ENCODE peak calls at places on chromosomes 7 and 10, in four cellular contexts. L, M, B and K are unnamed samples.

GRCh38 chr7:24817339-24817738 is 60.1 kb upstream of the GSDME start:
- DNase-seq in L (no peak), M (no peak), B (no peak), K (no peak)

GRCh38 chr10:18097524-18097923 is 42.7 kb upstream of the CACNB2 start:
- DNase-seq in L (no peak), M (no peak), B (no peak), K (no peak)

GRCh38 chr10:117553171-117553814 is 10.7 kb downstream of the EMX2 start:
- DNase-seq in L (no peak), M (no peak), B (no peak), K (no peak)

GRCh38 chr7:137325927-137326326 is 17.6 kb downstream of the PTN start:
- DNase-seq in L (no peak), M (no peak), B (no peak), K (no peak)

GRCh38 chr10:24545585-24545984 is 178.1 kb downstream of the ARHGAP21 start:
- DNase-seq in L (no peak), M (no peak), B (no peak), K (no peak)

GRCh38 chr10:125091891-125092290 is 68.5 kb downstream of the CTBP2 start:
- DNase-seq in L (no peak), M (no peak), B (no peak), K (no peak)

GRCh38 chr10:60666221-60666620 is 112.1 kb upstream of the CDK1 start:
- DNase-seq in L (no peak), M (no peak), B (no peak), K (no peak)

GRCh38 chr10:4532467-4532866 is 293.5 kb upstream of the AKR1E2 start:
- DNase-seq in L (no peak), M (no peak), B (no peak), K (no peak)

GRCh38 chr10:78544447-78545085 is 510.9 kb downstream of the RPS24 start:
- DNase-seq in L (no peak), M (no peak), B (no peak), K (no peak)

GRCh38 chr10:77989081-77989724 is 40.1 kb downstream of the POLR3A start:
- DNase-seq in L (no peak), M (no peak), B (no peak), K (no peak)

GRCh38 chr7:25891591-25891990 is 260.4 kb upstream of the NFE2L3 start:
- DNase-seq in L (no peak), M (no peak), B (no peak), K (no peak)

GRCh38 chr7:84949501-84949900 is 237.4 kb downstream of the SEMA3D start:
- DNase-seq in L (no peak), M (no peak), B (no peak), K (no peak)

GRCh38 chr7:23544913-23545354 is 13.2 kb upstream of the TRA2A start:
- DNase-seq in L (no peak), M (peak), B (no peak), K (no peak)

GRCh38 chr10:132762267-132762666 is 23.7 kb downstream of the NKX6-2 start:
- DNase-seq in L (no peak), M (no peak), B (no peak), K (no peak)

GRCh38 chr7:15600298-15600697 is 38.5 kb upstream of the AGMO start:
- DNase-seq in L (no peak), M (no peak), B (no peak), K (no peak)

GRCh38 chr10:133245439-133246235 is 8.0 kb downstream of the VENTX start:
- DNase-seq in L (no peak), M (peak), B (no peak), K (no peak)

GRCh38 chr7:38017320-38017719 is 96.9 kb downstream of the EPDR1 start:
- DNase-seq in L (no peak), M (no peak), B (no peak), K (no peak)

GRCh38 chr10:73644015-73644743 is 2.9 kb upstream of the MYOZ1 start:
- DNase-seq in L (peak), M (peak), B (peak), K (peak)

GRCh38 chr10:69224862-69225657 is 4.9 kb downstream of the HKDC1 start:
- DNase-seq in L (no peak), M (no peak), B (peak), K (no peak)

GRCh38 chr10:129761981-129762956 is 201.8 kb downstream of the EBF3 start:
- DNase-seq in L (no peak), M (no peak), B (no peak), K (no peak)

GRCh38 chr7:101722247-101722646 is 93.2 kb upstream of the MYL10 start:
- DNase-seq in L (no peak), M (no peak), B (no peak), K (no peak)

GRCh38 chr7:50727072-50727471 is 55.6 kb downstream of the GRB10 start:
- DNase-seq in L (no peak), M (no peak), B (no peak), K (no peak)

GRCh38 chr10:24979685-24980084 is 27.3 kb upstream of the PRTFDC1 start:
- DNase-seq in L (no peak), M (no peak), B (no peak), K (no peak)

GRCh38 chr7:131305152-131305551 is 22.5 kb upstream of the MKLN1 start:
- DNase-seq in L (no peak), M (no peak), B (no peak), K (no peak)

GRCh38 chr7:1226155-1226901 is 6.3 kb upstream of the UNCX start:
- DNase-seq in L (no peak), M (no peak), B (no peak), K (no peak)

GRCh38 chr7:64874562-64875250 is 28.4 kb upstream of the ZNF273 start:
- DNase-seq in L (no peak), M (no peak), B (peak), K (no peak)

GRCh38 chr10:75643405-75643804 is 212.0 kb downstream of the LRMDA start:
- DNase-seq in L (no peak), M (no peak), B (peak), K (no peak)

GRCh38 chr10:75640381-75640780 is 209.0 kb downstream of the LRMDA start:
- DNase-seq in L (no peak), M (no peak), B (no peak), K (no peak)

GRCh38 chr10:75639726-75640125 is 208.3 kb downstream of the LRMDA start:
- DNase-seq in L (no peak), M (no peak), B (no peak), K (no peak)

GRCh38 chr10:75638752-75639151 is 207.3 kb downstream of the LRMDA start:
- DNase-seq in L (no peak), M (no peak), B (no peak), K (no peak)

GRCh38 chr10:75640803-75641202 is 209.4 kb downstream of the LRMDA start:
- DNase-seq in L (no peak), M (no peak), B (no peak), K (no peak)
- H3K27ac ChIP-seq in L (no peak), M (no peak), B (no peak), K (no peak)

DNA sequence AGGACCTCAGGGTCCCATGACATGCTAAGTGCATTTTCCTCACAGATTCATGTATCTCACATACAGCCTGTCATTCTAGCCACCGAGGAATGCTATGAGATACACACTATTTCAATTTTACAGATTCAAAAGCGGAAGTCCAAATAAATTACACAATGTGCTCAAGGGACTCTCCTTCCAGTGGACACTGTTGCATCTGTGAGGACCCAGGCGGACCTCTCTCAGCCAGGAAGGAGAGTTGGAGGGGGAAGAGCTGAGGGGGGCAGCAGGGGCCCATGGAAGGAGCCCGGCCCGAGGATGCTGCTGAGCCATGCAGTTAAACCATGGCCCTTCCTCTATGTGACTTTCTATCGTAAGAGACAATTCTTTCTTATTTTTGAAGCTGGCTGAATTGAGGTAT is 93.6 kb downstream of the VOPP1 start:
- DNase-seq in L (no peak), M (no peak), B (no peak), K (no peak)
- H3K27ac ChIP-seq in L (no peak), M (no peak), B (no peak), K (no peak)

DNA sequence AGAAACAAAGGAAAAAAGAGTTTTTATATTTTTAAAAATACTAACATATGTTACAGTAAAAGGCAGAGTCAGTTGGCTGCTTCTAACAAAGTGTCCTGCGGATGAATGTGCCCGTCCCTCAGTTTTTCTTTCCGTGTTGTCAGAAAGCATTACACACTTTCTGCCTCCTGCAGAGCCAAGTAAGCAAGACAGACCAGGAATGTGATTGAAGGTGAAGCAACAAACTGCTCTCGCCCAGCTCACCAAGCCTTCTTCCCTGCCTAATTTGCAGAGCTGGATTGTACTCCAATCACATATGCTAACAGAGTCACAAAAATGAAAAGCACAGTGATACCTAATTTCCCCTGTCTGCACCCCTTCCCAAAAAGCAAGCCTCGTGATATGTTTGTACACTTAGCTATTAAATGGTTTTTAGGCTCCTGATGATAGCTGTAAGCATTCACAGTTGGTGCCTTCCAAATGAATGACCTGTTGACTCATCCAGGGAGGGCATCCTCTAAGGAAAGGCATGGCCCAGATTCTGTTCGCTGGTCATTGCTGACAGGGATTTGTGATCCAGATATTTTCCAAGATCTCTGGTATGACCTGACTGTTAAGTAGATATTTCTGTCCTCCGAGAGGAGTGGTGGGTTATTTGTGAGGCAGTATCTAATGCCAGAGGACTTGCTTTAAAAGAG is 187.3 kb upstream of the PLXDC2 start:
- DNase-seq in L (no peak), M (no peak), B (no peak), K (no peak)
- H3K27ac ChIP-seq in L (no peak), M (no peak), B (no peak), K (peak)

GRCh38 chr10:119167041-119167440 is 1.5 kb upstream of the SFXN4 start:
- DNase-seq in L (no peak), M (no peak), B (no peak), K (no peak)
- H3K27ac ChIP-seq in L (no peak), M (no peak), B (no peak), K (no peak)

GRCh38 chr10:86104156-86104555 is 262.4 kb downstream of the GRID1 start:
- DNase-seq in L (no peak), M (no peak), B (no peak), K (no peak)
- H3K27ac ChIP-seq in L (no peak), M (no peak), B (no peak), K (no peak)

DNA sequence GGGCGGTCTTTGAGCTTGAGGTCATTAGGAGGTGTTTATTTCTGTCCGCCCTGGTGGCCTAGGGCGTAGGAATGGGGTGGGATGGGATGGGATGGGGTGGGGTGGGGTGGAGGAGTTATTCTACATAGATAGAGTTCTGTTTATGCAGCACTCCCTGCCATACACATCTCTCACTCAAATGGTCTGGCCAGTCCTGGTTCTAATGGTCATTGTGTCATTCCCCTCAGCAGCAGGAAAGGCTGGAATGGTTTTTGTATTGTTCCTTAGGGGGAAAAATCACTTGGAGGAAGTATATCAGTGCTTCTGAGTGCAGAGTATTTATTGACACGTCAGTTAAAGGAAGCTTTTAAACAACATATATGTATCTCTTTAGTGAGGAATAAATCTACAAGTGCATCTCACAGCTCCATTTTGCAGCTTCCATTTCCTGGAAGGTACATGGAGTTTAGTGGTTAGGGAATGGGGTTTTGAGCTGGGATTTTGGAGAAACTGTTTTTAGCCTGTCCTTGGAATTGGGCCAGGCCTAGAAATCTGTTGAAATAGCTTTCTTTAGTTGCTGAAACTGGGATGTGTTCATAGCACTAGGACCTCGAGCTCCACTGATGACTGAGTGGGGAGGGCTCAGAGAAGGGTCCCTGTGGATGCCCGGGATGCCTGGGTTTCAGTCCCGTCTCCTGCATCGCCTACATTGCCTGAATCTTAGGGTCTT is 8.3 kb downstream of the TSPAN14 start:
- DNase-seq in L (no peak), M (no peak), B (no peak), K (no peak)
- H3K27ac ChIP-seq in L (peak), M (peak), B (peak), K (peak)